ENCODE peak calls at places on chromosomes 16 and 17, in six cellular contexts. One of them, this sample, is unnamed.

GRCh38 chr17:18224428-18225120 is 861 bp upstream of the LLGL1 start:
- DNase-seq in kidney: no peak
- DNase-seq in stomach: no peak
- DNase-seq in uterus: peak
- DNase-seq in spleen: no peak
- DNase-seq in cardiac fibroblast: peak
- DNase-seq in this sample: peak

GRCh38 chr17:60091908-60092331 is 13.2 kb upstream of the HEATR6 start:
- DNase-seq in kidney: no peak
- DNase-seq in stomach: no peak
- DNase-seq in uterus: no peak
- DNase-seq in spleen: no peak
- DNase-seq in cardiac fibroblast: peak
- DNase-seq in this sample: peak

GRCh38 chr17:19978206-19978802 is 676 bp upstream of the AKAP10 start:
- DNase-seq in kidney: no peak
- DNase-seq in stomach: no peak
- DNase-seq in uterus: no peak
- DNase-seq in spleen: peak
- DNase-seq in cardiac fibroblast: peak
- DNase-seq in this sample: no peak

GRCh38 chr17:62644487-62645173 is 17.2 kb downstream of the MRC2 start:
- DNase-seq in kidney: no peak
- DNase-seq in stomach: no peak
- DNase-seq in uterus: no peak
- DNase-seq in spleen: no peak
- DNase-seq in cardiac fibroblast: no peak
- DNase-seq in this sample: no peak

GRCh38 chr16:31872201-31872600 is 1.4 kb upstream of the ZNF267 start:
- DNase-seq in kidney: no peak
- DNase-seq in stomach: no peak
- DNase-seq in uterus: no peak
- DNase-seq in spleen: no peak
- DNase-seq in cardiac fibroblast: no peak
- DNase-seq in this sample: no peak

GRCh38 chr16:84790291-84790690 is 29.5 kb upstream of the CRISPLD2 start:
- DNase-seq in kidney: no peak
- DNase-seq in stomach: no peak
- DNase-seq in uterus: no peak
- DNase-seq in spleen: no peak
- DNase-seq in cardiac fibroblast: no peak
- DNase-seq in this sample: no peak

GRCh38 chr17:63841350-63842172 is 924 bp downstream of the SMARCD2 start:
- DNase-seq in kidney: peak
- DNase-seq in stomach: peak
- DNase-seq in uterus: peak
- DNase-seq in spleen: peak
- DNase-seq in cardiac fibroblast: peak
- DNase-seq in this sample: peak

GRCh38 chr17:58532555-58532951 is 18.1 kb upstream of the MTMR4 start:
- DNase-seq in kidney: no peak
- DNase-seq in stomach: no peak
- DNase-seq in uterus: no peak
- DNase-seq in spleen: no peak
- DNase-seq in cardiac fibroblast: no peak
- DNase-seq in this sample: no peak

GRCh38 chr17:4788807-4789700 is at the start of gene GLTPD2:
- DNase-seq in kidney: no peak
- DNase-seq in stomach: no peak
- DNase-seq in uterus: no peak
- DNase-seq in spleen: no peak
- DNase-seq in cardiac fibroblast: peak
- DNase-seq in this sample: no peak

GRCh38 chr16:75383141-75383540 is 50.2 kb downstream of the CFDP1 start:
- DNase-seq in kidney: no peak
- DNase-seq in stomach: no peak
- DNase-seq in uterus: no peak
- DNase-seq in spleen: no peak
- DNase-seq in cardiac fibroblast: no peak
- DNase-seq in this sample: no peak

GRCh38 chr17:33328129-33328528 is 35.0 kb upstream of the ASIC2 start:
- DNase-seq in kidney: no peak
- DNase-seq in stomach: no peak
- DNase-seq in uterus: no peak
- DNase-seq in spleen: no peak
- DNase-seq in cardiac fibroblast: peak
- DNase-seq in this sample: peak

GRCh38 chr17:33322063-33322462 is 29.0 kb upstream of the ASIC2 start:
- DNase-seq in kidney: no peak
- DNase-seq in stomach: no peak
- DNase-seq in uterus: no peak
- DNase-seq in spleen: no peak
- DNase-seq in cardiac fibroblast: no peak
- DNase-seq in this sample: no peak

GRCh38 chr17:33324741-33325140 is 31.6 kb upstream of the ASIC2 start:
- DNase-seq in kidney: no peak
- DNase-seq in stomach: no peak
- DNase-seq in uterus: no peak
- DNase-seq in spleen: no peak
- DNase-seq in cardiac fibroblast: no peak
- DNase-seq in this sample: no peak
- TF ChIP-seq CTCF in kidney: no peak
- TF ChIP-seq CTCF in stomach: no peak
- TF ChIP-seq CTCF in uterus: no peak
- TF ChIP-seq CTCF in spleen: no peak
- TF ChIP-seq CTCF in cardiac fibroblast: no peak
- TF ChIP-seq CTCF in this sample: no peak

GRCh38 chr16:51683882-51684281 is 532.8 kb upstream of the SALL1 start:
- DNase-seq in kidney: no peak
- DNase-seq in stomach: no peak
- DNase-seq in uterus: no peak
- DNase-seq in spleen: no peak
- DNase-seq in cardiac fibroblast: no peak
- DNase-seq in this sample: no peak

GRCh38 chr16:51682905-51683304 is 531.8 kb upstream of the SALL1 start:
- DNase-seq in kidney: no peak
- DNase-seq in stomach: no peak
- DNase-seq in uterus: no peak
- DNase-seq in spleen: no peak
- DNase-seq in cardiac fibroblast: no peak
- DNase-seq in this sample: no peak

GRCh38 chr16:51685498-51685897 is 534.4 kb upstream of the SALL1 start:
- DNase-seq in kidney: no peak
- DNase-seq in stomach: no peak
- DNase-seq in uterus: no peak
- DNase-seq in spleen: no peak
- DNase-seq in cardiac fibroblast: no peak
- DNase-seq in this sample: no peak
- TF ChIP-seq CTCF in kidney: no peak
- TF ChIP-seq CTCF in stomach: no peak
- TF ChIP-seq CTCF in uterus: no peak
- TF ChIP-seq CTCF in spleen: no peak
- TF ChIP-seq CTCF in cardiac fibroblast: no peak
- TF ChIP-seq CTCF in this sample: no peak

GRCh38 chr16:77905356-77905920 is 116.9 kb upstream of the CLEC3A start:
- DNase-seq in kidney: no peak
- DNase-seq in stomach: no peak
- DNase-seq in uterus: no peak
- DNase-seq in spleen: no peak
- DNase-seq in cardiac fibroblast: no peak
- DNase-seq in this sample: no peak
- TF ChIP-seq CTCF in kidney: no peak
- TF ChIP-seq CTCF in stomach: no peak
- TF ChIP-seq CTCF in uterus: no peak
- TF ChIP-seq CTCF in spleen: no peak
- TF ChIP-seq CTCF in cardiac fibroblast: no peak
- TF ChIP-seq CTCF in this sample: no peak

GRCh38 chr17:1906622-1907021 is 76.8 kb downstream of the RPA1 start:
- DNase-seq in kidney: no peak
- DNase-seq in stomach: no peak
- DNase-seq in uterus: no peak
- DNase-seq in spleen: no peak
- DNase-seq in cardiac fibroblast: no peak
- DNase-seq in this sample: no peak
- TF ChIP-seq CTCF in kidney: no peak
- TF ChIP-seq CTCF in stomach: no peak
- TF ChIP-seq CTCF in uterus: no peak
- TF ChIP-seq CTCF in spleen: no peak
- TF ChIP-seq CTCF in cardiac fibroblast: no peak
- TF ChIP-seq CTCF in this sample: no peak

DNA sequence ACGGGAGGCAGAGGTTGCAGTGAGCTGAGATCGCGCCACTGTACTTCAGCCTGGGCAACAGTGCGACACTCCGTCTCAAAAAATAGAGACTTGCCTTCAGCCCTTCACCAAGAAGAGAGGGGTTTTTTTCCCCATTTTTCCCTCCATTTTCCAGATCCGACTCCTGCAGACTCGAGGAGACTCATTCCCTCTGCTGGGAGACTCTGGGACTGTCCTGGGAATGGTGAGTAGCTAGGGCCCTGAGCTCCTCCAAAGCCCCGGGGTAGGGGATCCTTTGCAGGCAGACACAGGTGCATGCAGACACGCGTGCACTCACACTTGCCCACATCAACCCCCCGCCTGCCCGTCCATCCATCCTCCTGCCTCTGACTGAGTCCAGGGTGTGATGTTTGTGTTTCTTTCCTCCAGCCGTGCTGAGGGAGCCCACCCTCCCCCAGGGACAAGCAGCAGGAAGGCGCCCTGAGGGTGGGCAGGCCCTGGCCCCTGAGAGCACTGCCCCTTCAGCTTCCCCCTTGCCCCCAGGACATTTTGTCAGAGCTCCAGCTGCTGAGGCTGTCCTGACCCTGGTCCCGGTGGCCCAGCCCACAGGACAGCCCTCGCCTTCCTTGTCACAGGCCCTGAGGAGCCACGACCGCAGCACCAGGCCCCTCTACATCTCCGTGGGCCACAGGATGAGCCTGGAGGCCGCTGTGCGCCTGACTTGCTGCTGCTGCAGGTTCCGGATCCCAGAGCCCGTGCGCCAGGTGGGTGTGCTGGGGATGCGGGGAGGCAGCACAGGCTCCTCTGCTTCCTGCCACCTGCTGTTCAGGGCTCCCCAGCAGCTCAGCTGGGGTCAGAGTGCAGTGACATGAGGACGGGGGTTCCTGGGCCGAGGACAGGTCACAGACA is 10.2 kb downstream of the ENDOV start:
- DNase-seq in kidney: peak
- DNase-seq in stomach: no peak
- DNase-seq in uterus: no peak
- DNase-seq in spleen: peak
- DNase-seq in cardiac fibroblast: no peak
- DNase-seq in this sample: no peak
- TF ChIP-seq CTCF in kidney: no peak
- TF ChIP-seq CTCF in stomach: no peak
- TF ChIP-seq CTCF in uterus: no peak
- TF ChIP-seq CTCF in spleen: no peak
- TF ChIP-seq CTCF in cardiac fibroblast: no peak
- TF ChIP-seq CTCF in this sample: no peak

GRCh38 chr16:73217654-73218053 is 169.7 kb upstream of the ZFHX3 start:
- DNase-seq in kidney: no peak
- DNase-seq in stomach: no peak
- DNase-seq in uterus: no peak
- DNase-seq in spleen: no peak
- DNase-seq in cardiac fibroblast: no peak
- DNase-seq in this sample: no peak

GRCh38 chr16:73216932-73217331 is 169.0 kb upstream of the ZFHX3 start:
- DNase-seq in kidney: no peak
- DNase-seq in stomach: no peak
- DNase-seq in uterus: no peak
- DNase-seq in spleen: no peak
- DNase-seq in cardiac fibroblast: peak
- DNase-seq in this sample: no peak

GRCh38 chr16:73214825-73215481 is 167.0 kb upstream of the ZFHX3 start:
- DNase-seq in kidney: no peak
- DNase-seq in stomach: no peak
- DNase-seq in uterus: peak
- DNase-seq in spleen: no peak
- DNase-seq in cardiac fibroblast: peak
- DNase-seq in this sample: peak

GRCh38 chr16:73215482-73216377 is 167.8 kb upstream of the ZFHX3 start:
- DNase-seq in kidney: no peak
- DNase-seq in stomach: no peak
- DNase-seq in uterus: no peak
- DNase-seq in spleen: no peak
- DNase-seq in cardiac fibroblast: peak
- DNase-seq in this sample: peak

DNA sequence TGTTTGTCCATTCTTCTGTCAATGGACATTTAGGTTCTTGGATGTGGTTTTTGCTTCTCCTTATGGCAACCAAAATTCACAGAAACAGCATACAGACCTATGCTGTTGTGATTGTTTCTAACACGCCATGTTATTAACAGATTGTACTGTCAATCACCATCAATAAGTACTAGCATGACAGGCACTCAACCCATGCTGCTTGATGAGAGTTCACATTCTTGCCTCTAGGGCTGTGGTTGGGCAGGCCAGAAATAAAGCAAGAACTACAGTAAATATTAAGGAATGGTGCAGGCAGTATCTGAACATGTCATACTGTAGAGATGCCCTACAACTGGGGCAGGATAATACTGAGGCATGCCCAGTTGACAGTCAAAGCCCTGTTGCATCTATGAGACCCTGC is 171.2 kb upstream of the ZFHX3 start:
- DNase-seq in kidney: no peak
- DNase-seq in stomach: no peak
- DNase-seq in uterus: no peak
- DNase-seq in spleen: no peak
- DNase-seq in cardiac fibroblast: no peak
- DNase-seq in this sample: no peak
- TF ChIP-seq CTCF in kidney: no peak
- TF ChIP-seq CTCF in stomach: no peak
- TF ChIP-seq CTCF in uterus: no peak
- TF ChIP-seq CTCF in spleen: no peak
- TF ChIP-seq CTCF in cardiac fibroblast: peak
- TF ChIP-seq CTCF in this sample: peak

GRCh38 chr17:43457362-43457692 is 26.4 kb upstream of the DHX8 start:
- DNase-seq in kidney: no peak
- DNase-seq in stomach: no peak
- DNase-seq in uterus: no peak
- DNase-seq in spleen: no peak
- DNase-seq in cardiac fibroblast: no peak
- DNase-seq in this sample: no peak
- TF ChIP-seq CTCF in kidney: no peak
- TF ChIP-seq CTCF in stomach: no peak
- TF ChIP-seq CTCF in uterus: no peak
- TF ChIP-seq CTCF in spleen: no peak
- TF ChIP-seq CTCF in cardiac fibroblast: no peak
- TF ChIP-seq CTCF in this sample: no peak

GRCh38 chr17:75998327-75998795 is 2.3 kb upstream of the CDK3 start:
- DNase-seq in kidney: no peak
- DNase-seq in stomach: no peak
- DNase-seq in uterus: no peak
- DNase-seq in spleen: no peak
- DNase-seq in cardiac fibroblast: no peak
- DNase-seq in this sample: no peak
- TF ChIP-seq CTCF in kidney: no peak
- TF ChIP-seq CTCF in stomach: no peak
- TF ChIP-seq CTCF in uterus: no peak
- TF ChIP-seq CTCF in spleen: no peak
- TF ChIP-seq CTCF in cardiac fibroblast: no peak
- TF ChIP-seq CTCF in this sample: no peak

GRCh38 chr17:9467518-9467917 is 108.1 kb downstream of the STX8 start:
- DNase-seq in kidney: no peak
- DNase-seq in stomach: no peak
- DNase-seq in uterus: no peak
- DNase-seq in spleen: no peak
- DNase-seq in cardiac fibroblast: no peak
- DNase-seq in this sample: no peak
- TF ChIP-seq CTCF in kidney: no peak
- TF ChIP-seq CTCF in stomach: no peak
- TF ChIP-seq CTCF in uterus: no peak
- TF ChIP-seq CTCF in spleen: no peak
- TF ChIP-seq CTCF in cardiac fibroblast: no peak
- TF ChIP-seq CTCF in this sample: no peak